ENCODE peak calls at places on chromosomes 12 and 14, in six cellular contexts. One of them, this sample, is unnamed.

GRCh38 chr14:91835197-91835919 is 32.0 kb downstream of the TC2N start:
- DNase-seq in mesothelial cell of epicardium: no peak
- DNase-seq in nephron progenitor cell: no peak
- DNase-seq in activated CD4-positive, alpha-beta T cell treated with anti-CD3 and anti-CD28 coated beads, Interleukin-2, amount 50 U/mL, for 1 hour: peak
- DNase-seq in dermis microvascular lymphatic vessel endothelial cell: no peak
- DNase-seq in stimulated activated naive CD4-positive, alpha-beta T cell: peak
- DNase-seq in this sample: no peak

GRCh38 chr14:21965042-21965441 is 291.4 kb upstream of the OR4E1 start:
- DNase-seq in stimulated activated naive CD4-positive, alpha-beta T cell: peak
- DNase-seq in nephron progenitor cell: no peak
- DNase-seq in activated CD4-positive, alpha-beta T cell treated with anti-CD3 and anti-CD28 coated beads, Interleukin-2, amount 50 U/mL, for 1 hour: peak
- DNase-seq in dermis microvascular lymphatic vessel endothelial cell: no peak
- DNase-seq in mesothelial cell of epicardium: no peak
- DNase-seq in this sample: no peak

GRCh38 chr14:76917158-76917596 is 91.0 kb downstream of the LRRC74A start:
- DNase-seq in stimulated activated naive CD4-positive, alpha-beta T cell: no peak
- DNase-seq in mesothelial cell of epicardium: no peak
- DNase-seq in dermis microvascular lymphatic vessel endothelial cell: peak
- DNase-seq in nephron progenitor cell: peak
- DNase-seq in activated CD4-positive, alpha-beta T cell treated with anti-CD3 and anti-CD28 coated beads, Interleukin-2, amount 50 U/mL, for 1 hour: no peak
- DNase-seq in this sample: no peak

GRCh38 chr12:88142610-88142991 is 494 bp downstream of the TMTC3 start:
- DNase-seq in stimulated activated naive CD4-positive, alpha-beta T cell: peak
- DNase-seq in nephron progenitor cell: peak
- DNase-seq in mesothelial cell of epicardium: peak
- DNase-seq in dermis microvascular lymphatic vessel endothelial cell: no peak
- DNase-seq in activated CD4-positive, alpha-beta T cell treated with anti-CD3 and anti-CD28 coated beads, Interleukin-2, amount 50 U/mL, for 1 hour: peak
- DNase-seq in this sample: peak

GRCh38 chr14:37142835-37143499 is 29.4 kb downstream of the SLC25A21 start:
- DNase-seq in stimulated activated naive CD4-positive, alpha-beta T cell: no peak
- DNase-seq in dermis microvascular lymphatic vessel endothelial cell: peak
- DNase-seq in mesothelial cell of epicardium: no peak
- DNase-seq in nephron progenitor cell: no peak
- DNase-seq in activated CD4-positive, alpha-beta T cell treated with anti-CD3 and anti-CD28 coated beads, Interleukin-2, amount 50 U/mL, for 1 hour: no peak
- DNase-seq in this sample: no peak

GRCh38 chr14:24298892-24299254 is 707 bp downstream of the DHRS1 start:
- DNase-seq in mesothelial cell of epicardium: no peak
- DNase-seq in stimulated activated naive CD4-positive, alpha-beta T cell: no peak
- DNase-seq in activated CD4-positive, alpha-beta T cell treated with anti-CD3 and anti-CD28 coated beads, Interleukin-2, amount 50 U/mL, for 1 hour: no peak
- DNase-seq in dermis microvascular lymphatic vessel endothelial cell: no peak
- DNase-seq in nephron progenitor cell: no peak
- DNase-seq in this sample: no peak

GRCh38 chr14:30194769-30195168 is 267.1 kb upstream of the PRKD1 start:
- DNase-seq in activated CD4-positive, alpha-beta T cell treated with anti-CD3 and anti-CD28 coated beads, Interleukin-2, amount 50 U/mL, for 1 hour: no peak
- DNase-seq in dermis microvascular lymphatic vessel endothelial cell: no peak
- DNase-seq in stimulated activated naive CD4-positive, alpha-beta T cell: no peak
- DNase-seq in nephron progenitor cell: no peak
- DNase-seq in mesothelial cell of epicardium: no peak
- DNase-seq in this sample: no peak

GRCh38 chr14:28772613-28773012 is 6.0 kb downstream of the FOXG1 start:
- DNase-seq in dermis microvascular lymphatic vessel endothelial cell: no peak
- DNase-seq in activated CD4-positive, alpha-beta T cell treated with anti-CD3 and anti-CD28 coated beads, Interleukin-2, amount 50 U/mL, for 1 hour: no peak
- DNase-seq in mesothelial cell of epicardium: no peak
- DNase-seq in stimulated activated naive CD4-positive, alpha-beta T cell: no peak
- DNase-seq in nephron progenitor cell: no peak
- DNase-seq in this sample: no peak

GRCh38 chr12:66269142-66269541 is 33.2 kb upstream of the HELB start:
- DNase-seq in stimulated activated naive CD4-positive, alpha-beta T cell: no peak
- DNase-seq in activated CD4-positive, alpha-beta T cell treated with anti-CD3 and anti-CD28 coated beads, Interleukin-2, amount 50 U/mL, for 1 hour: no peak
- DNase-seq in nephron progenitor cell: no peak
- DNase-seq in dermis microvascular lymphatic vessel endothelial cell: no peak
- DNase-seq in mesothelial cell of epicardium: no peak
- DNase-seq in this sample: no peak

GRCh38 chr12:130714091-130714590 is 2.0 kb downstream of the RIMBP2 start:
- DNase-seq in dermis microvascular lymphatic vessel endothelial cell: no peak
- DNase-seq in mesothelial cell of epicardium: no peak
- DNase-seq in nephron progenitor cell: no peak
- DNase-seq in activated CD4-positive, alpha-beta T cell treated with anti-CD3 and anti-CD28 coated beads, Interleukin-2, amount 50 U/mL, for 1 hour: no peak
- DNase-seq in stimulated activated naive CD4-positive, alpha-beta T cell: no peak
- DNase-seq in this sample: no peak

GRCh38 chr12:113582521-113583218 is 111.0 kb upstream of the LHX5 start:
- DNase-seq in dermis microvascular lymphatic vessel endothelial cell: no peak
- DNase-seq in nephron progenitor cell: peak
- DNase-seq in activated CD4-positive, alpha-beta T cell treated with anti-CD3 and anti-CD28 coated beads, Interleukin-2, amount 50 U/mL, for 1 hour: no peak
- DNase-seq in mesothelial cell of epicardium: no peak
- DNase-seq in stimulated activated naive CD4-positive, alpha-beta T cell: no peak
- DNase-seq in this sample: no peak

GRCh38 chr12:114340231-114340630 is 65.7 kb downstream of the TBX5 start:
- DNase-seq in activated CD4-positive, alpha-beta T cell treated with anti-CD3 and anti-CD28 coated beads, Interleukin-2, amount 50 U/mL, for 1 hour: no peak
- DNase-seq in mesothelial cell of epicardium: no peak
- DNase-seq in dermis microvascular lymphatic vessel endothelial cell: no peak
- DNase-seq in nephron progenitor cell: no peak
- DNase-seq in stimulated activated naive CD4-positive, alpha-beta T cell: no peak
- DNase-seq in this sample: no peak

GRCh38 chr14:102554835-102555819 is 37.3 kb upstream of the RCOR1 start:
- DNase-seq in nephron progenitor cell: peak
- DNase-seq in mesothelial cell of epicardium: no peak
- DNase-seq in dermis microvascular lymphatic vessel endothelial cell: no peak
- DNase-seq in stimulated activated naive CD4-positive, alpha-beta T cell: peak
- DNase-seq in activated CD4-positive, alpha-beta T cell treated with anti-CD3 and anti-CD28 coated beads, Interleukin-2, amount 50 U/mL, for 1 hour: peak
- DNase-seq in this sample: no peak

GRCh38 chr12:109377139-109377685 is 29.5 kb downstream of the MYO1H start:
- DNase-seq in mesothelial cell of epicardium: no peak
- DNase-seq in stimulated activated naive CD4-positive, alpha-beta T cell: no peak
- DNase-seq in activated CD4-positive, alpha-beta T cell treated with anti-CD3 and anti-CD28 coated beads, Interleukin-2, amount 50 U/mL, for 1 hour: no peak
- DNase-seq in dermis microvascular lymphatic vessel endothelial cell: no peak
- DNase-seq in nephron progenitor cell: no peak
- DNase-seq in this sample: no peak

GRCh38 chr12:1760566-1761382 is 59.6 kb upstream of the LRTM2 start:
- DNase-seq in dermis microvascular lymphatic vessel endothelial cell: peak
- DNase-seq in activated CD4-positive, alpha-beta T cell treated with anti-CD3 and anti-CD28 coated beads, Interleukin-2, amount 50 U/mL, for 1 hour: no peak
- DNase-seq in stimulated activated naive CD4-positive, alpha-beta T cell: no peak
- DNase-seq in nephron progenitor cell: no peak
- DNase-seq in mesothelial cell of epicardium: no peak
- DNase-seq in this sample: no peak

GRCh38 chr12:2691340-2692111 is 103.2 kb upstream of the FKBP4 start:
- DNase-seq in stimulated activated naive CD4-positive, alpha-beta T cell: peak
- DNase-seq in dermis microvascular lymphatic vessel endothelial cell: no peak
- DNase-seq in mesothelial cell of epicardium: no peak
- DNase-seq in nephron progenitor cell: peak
- DNase-seq in activated CD4-positive, alpha-beta T cell treated with anti-CD3 and anti-CD28 coated beads, Interleukin-2, amount 50 U/mL, for 1 hour: peak
- DNase-seq in this sample: no peak

GRCh38 chr14:94062344-94062904 is 18.6 kb downstream of the DDX24 start:
- DNase-seq in stimulated activated naive CD4-positive, alpha-beta T cell: no peak
- DNase-seq in dermis microvascular lymphatic vessel endothelial cell: no peak
- DNase-seq in activated CD4-positive, alpha-beta T cell treated with anti-CD3 and anti-CD28 coated beads, Interleukin-2, amount 50 U/mL, for 1 hour: no peak
- DNase-seq in mesothelial cell of epicardium: no peak
- DNase-seq in nephron progenitor cell: no peak
- DNase-seq in this sample: no peak

GRCh38 chr14:66709292-66709691 is 201.3 kb downstream of the GPHN start:
- DNase-seq in dermis microvascular lymphatic vessel endothelial cell: peak
- DNase-seq in nephron progenitor cell: no peak
- DNase-seq in activated CD4-positive, alpha-beta T cell treated with anti-CD3 and anti-CD28 coated beads, Interleukin-2, amount 50 U/mL, for 1 hour: no peak
- DNase-seq in stimulated activated naive CD4-positive, alpha-beta T cell: no peak
- DNase-seq in mesothelial cell of epicardium: no peak
- DNase-seq in this sample: no peak

GRCh38 chr12:31685801-31686200 is 26.3 kb downstream of the ETFBKMT start:
- DNase-seq in stimulated activated naive CD4-positive, alpha-beta T cell: no peak
- DNase-seq in dermis microvascular lymphatic vessel endothelial cell: no peak
- DNase-seq in mesothelial cell of epicardium: no peak
- DNase-seq in nephron progenitor cell: no peak
- DNase-seq in activated CD4-positive, alpha-beta T cell treated with anti-CD3 and anti-CD28 coated beads, Interleukin-2, amount 50 U/mL, for 1 hour: no peak
- DNase-seq in this sample: no peak

GRCh38 chr14:99752486-99753121 is 40.6 kb upstream of the EML1 start:
- DNase-seq in stimulated activated naive CD4-positive, alpha-beta T cell: no peak
- DNase-seq in nephron progenitor cell: peak
- DNase-seq in dermis microvascular lymphatic vessel endothelial cell: peak
- DNase-seq in mesothelial cell of epicardium: no peak
- DNase-seq in activated CD4-positive, alpha-beta T cell treated with anti-CD3 and anti-CD28 coated beads, Interleukin-2, amount 50 U/mL, for 1 hour: no peak
- DNase-seq in this sample: no peak

GRCh38 chr12:110436231-110436630 is 13.9 kb downstream of the ARPC3 start:
- DNase-seq in activated CD4-positive, alpha-beta T cell treated with anti-CD3 and anti-CD28 coated beads, Interleukin-2, amount 50 U/mL, for 1 hour: no peak
- DNase-seq in dermis microvascular lymphatic vessel endothelial cell: no peak
- DNase-seq in mesothelial cell of epicardium: no peak
- DNase-seq in stimulated activated naive CD4-positive, alpha-beta T cell: no peak
- DNase-seq in nephron progenitor cell: no peak
- DNase-seq in this sample: no peak

GRCh38 chr12:52753283-52753682 is 23.9 kb downstream of the KRT76 start:
- DNase-seq in nephron progenitor cell: no peak
- DNase-seq in activated CD4-positive, alpha-beta T cell treated with anti-CD3 and anti-CD28 coated beads, Interleukin-2, amount 50 U/mL, for 1 hour: no peak
- DNase-seq in mesothelial cell of epicardium: no peak
- DNase-seq in stimulated activated naive CD4-positive, alpha-beta T cell: no peak
- DNase-seq in dermis microvascular lymphatic vessel endothelial cell: no peak
- DNase-seq in this sample: no peak

GRCh38 chr14:38618514-38618913 is 362.6 kb upstream of the CLEC14A start:
- DNase-seq in nephron progenitor cell: no peak
- DNase-seq in mesothelial cell of epicardium: no peak
- DNase-seq in stimulated activated naive CD4-positive, alpha-beta T cell: no peak
- DNase-seq in activated CD4-positive, alpha-beta T cell treated with anti-CD3 and anti-CD28 coated beads, Interleukin-2, amount 50 U/mL, for 1 hour: no peak
- DNase-seq in dermis microvascular lymphatic vessel endothelial cell: no peak
- DNase-seq in this sample: no peak

GRCh38 chr12:57541717-57542116 is 5.3 kb downstream of the DCTN2 start:
- DNase-seq in dermis microvascular lymphatic vessel endothelial cell: no peak
- DNase-seq in activated CD4-positive, alpha-beta T cell treated with anti-CD3 and anti-CD28 coated beads, Interleukin-2, amount 50 U/mL, for 1 hour: no peak
- DNase-seq in nephron progenitor cell: no peak
- DNase-seq in mesothelial cell of epicardium: no peak
- DNase-seq in stimulated activated naive CD4-positive, alpha-beta T cell: no peak
- DNase-seq in this sample: peak

This sample was measured in suprapubic skin.